ENCODE peak calls at places on chromosomes 12 and 14, in five cellular contexts. C is HTR-8/SVneo, B is choroid plexus epithelial cell, Y is HEK293T, P is brain microvascular endothelial cell. L is an unnamed sample.

GRCh38 chr12:79187032-79187431 is 322.5 kb downstream of the SYT1 start:
- DNase-seq in C (no peak), P (no peak), B (no peak), Y (no peak), L (no peak)

GRCh38 chr12:66269757-66270383 is 32.4 kb upstream of the HELB start:
- DNase-seq in B (peak), C (peak), P (peak), Y (peak), L (no peak)

GRCh38 chr12:127343941-127344340 is 923.0 kb upstream of the TMEM132C start:
- DNase-seq in C (no peak), B (peak), P (peak), Y (no peak), L (no peak)

GRCh38 chr12:92469837-92470236 is 233.0 kb upstream of the PLEKHG7 start:
- DNase-seq in Y (no peak), B (peak), P (peak), C (no peak), L (no peak)

GRCh38 chr12:89959188-89959587 is 250.6 kb upstream of the ATP2B1 start:
- DNase-seq in C (no peak), Y (no peak), P (no peak), B (no peak), L (no peak)

GRCh38 chr14:49164074-49164473 is 422.1 kb downstream of the RPS29 start:
- DNase-seq in P (no peak), B (no peak), C (no peak), Y (no peak), L (no peak)

GRCh38 chr14:56708704-56709103 is 101.6 kb downstream of the OTX2 start:
- DNase-seq in P (no peak), Y (no peak), B (no peak), C (no peak), L (no peak)

GRCh38 chr14:31560759-31561154 is 447 bp upstream of the NUBPL start:
- DNase-seq in Y (no peak), C (no peak), B (peak), P (no peak), L (no peak)

GRCh38 chr12:4978737-4979136 is 64.9 kb upstream of the KCNA5 start:
- DNase-seq in B (no peak), C (no peak), Y (no peak), P (no peak), L (no peak)

GRCh38 chr12:123111498-123112165 is 39.3 kb downstream of the PITPNM2 start:
- DNase-seq in B (peak), Y (no peak), C (no peak), P (peak), L (no peak)

GRCh38 chr12:32104572-32105355 is 1.9 kb upstream of the BICD1 start:
- DNase-seq in P (no peak), Y (no peak), B (no peak), C (no peak), L (no peak)

GRCh38 chr12:57238854-57239554 is 9.5 kb downstream of the SHMT2 start:
- DNase-seq in Y (peak), B (peak), P (peak), C (peak), L (peak)

GRCh38 chr12:106147956-106148355 is 9.2 kb upstream of the NUAK1 start:
- DNase-seq in Y (no peak), P (no peak), B (no peak), C (no peak), L (no peak)

GRCh38 chr12:57716305-57716704 is 22.2 kb downstream of the AGAP2 start:
- DNase-seq in Y (no peak), C (no peak), B (no peak), P (no peak), L (no peak)

GRCh38 chr12:90854136-90854689 is 100.8 kb downstream of the CCER1 start:
- DNase-seq in B (peak), Y (peak), C (peak), P (peak), L (no peak)

GRCh38 chr12:98238513-98238912 is 276.9 kb upstream of the TMPO start:
- DNase-seq in B (peak), Y (no peak), C (peak), P (no peak), L (no peak)

GRCh38 chr14:21860172-21860571 is 186.6 kb upstream of the OR4E1 start:
- DNase-seq in B (peak), P (peak), C (no peak), Y (peak), L (no peak)

GRCh38 chr14:65291561-65291960 is 121.0 kb upstream of the FUT8 start:
- DNase-seq in C (no peak), P (no peak), B (no peak), Y (no peak), L (no peak)

GRCh38 chr12:109247831-109248654 is 61.0 kb downstream of the FOXN4 start:
- DNase-seq in P (no peak), B (no peak), Y (no peak), C (no peak), L (no peak)

L was measured in stimulated activated CD8-positive, alpha-beta memory T cell treated with anti-CD3 and anti-CD28 coated beads, Interleukin-15, amount 100 ng/mL, for 1 hour.